ENCODE peak calls at places on chromosomes 12 and 14, in seven cellular contexts. T is cardiac muscle cell, E is pancreas, K is heart left ventricle, H is SK-N-SH, D is breast epithelium, X is A549. S is an unnamed sample.

GRCh38 chr14:106883218-106883692 is 1356.9 kb downstream of the TMEM121 start:
- DNase-seq in T (no peak), E (no peak), K (no peak), H (peak; percentile 27), D (no peak), X (no peak), S (peak; percentile 44)

GRCh38 chr12:124686001-124686884 is 118.8 kb upstream of the NCOR2 start:
- DNase-seq in T (no peak), E (no peak), K (no peak), H (no peak), D (no peak), X (peak; percentile 57), S (peak; percentile 57)

GRCh38 chr14:100834441-100835277 is 8.7 kb downstream of the MEG3 start:
- DNase-seq in T (no peak), E (no peak), K (no peak), H (no peak), D (no peak), X (no peak), S (no peak)

GRCh38 chr12:131830335-131831020 is 2.3 kb downstream of the MMP17 start:
- DNase-seq in T (peak; percentile 80), E (peak; percentile 56), K (peak; percentile 81), H (peak; percentile 87), D (peak; percentile 50), X (peak; percentile 58), S (peak; percentile 72)

GRCh38 chr12:46446645-46447044 is 74.1 kb upstream of the SLC38A2 start:
- DNase-seq in T (peak; percentile 28), E (no peak), K (no peak), H (no peak), D (no peak), X (no peak), S (peak; percentile 28)

GRCh38 chr14:51430600-51430999 is 190.6 kb downstream of the TMX1 start:
- DNase-seq in T (no peak), E (no peak), K (no peak), H (no peak), D (peak; percentile 47), X (no peak), S (peak; percentile 43)

GRCh38 chr12:130100634-130101033 is 61.6 kb upstream of the FZD10 start:
- DNase-seq in T (no peak), E (no peak), K (no peak), H (no peak), D (no peak), X (no peak), S (no peak)

GRCh38 chr12:108508243-108508642 is 6.8 kb upstream of the FICD start:
- DNase-seq in T (no peak), E (no peak), K (no peak), H (no peak), D (no peak), X (no peak), S (no peak)

GRCh38 chr14:58918066-58918465 is 270.4 kb upstream of the DAAM1 start:
- DNase-seq in T (no peak), E (no peak), K (no peak), H (no peak), D (no peak), X (no peak), S (no peak)

GRCh38 chr14:102579696-102580551 is 12.5 kb upstream of the RCOR1 start:
- DNase-seq in T (no peak), E (no peak), K (peak; percentile 34), H (peak; percentile 66), D (peak; percentile 33), X (no peak), S (peak; percentile 61)

GRCh38 chr12:42725839-42726238 is 136.3 kb upstream of the PRICKLE1 start:
- DNase-seq in T (no peak), E (no peak), K (no peak), H (no peak), D (no peak), X (no peak), S (no peak)

GRCh38 chr12:123142948-123143752 is 7.7 kb downstream of the PITPNM2 start:
- DNase-seq in T (peak; percentile 16), E (no peak), K (peak; percentile 48), H (no peak), D (no peak), X (no peak), S (no peak)

GRCh38 chr14:61177279-61178225 is 103.6 kb downstream of the TMEM30B start:
- DNase-seq in T (no peak), E (no peak), K (no peak), H (no peak), D (no peak), X (no peak), S (no peak)

GRCh38 chr12:12799163-12799920 is 13.8 kb upstream of the DDX47 start:
- DNase-seq in T (no peak), E (no peak), K (no peak), H (no peak), D (no peak), X (no peak), S (no peak)
- H3K4me1 ChIP-seq in T (no peaks in the 10 kb centered on the region), E (no peaks in the 10 kb centered on the region), K (peaks cover 14% of the 10 kb centered on the region), H (peaks cover 4% of the 10 kb centered on the region), D (no peaks in the 10 kb centered on the region), X (peaks cover 32% of the 10 kb centered on the region), S (peaks cover 7% of the 10 kb centered on the region)

GRCh38 chr14:96055753-96056508 is 16.8 kb downstream of the C14orf132 start:
- DNase-seq in T (no peak), E (no peak), K (no peak), H (no peak), D (no peak), X (no peak), S (no peak)
- H3K9me3 ChIP-seq in T (no peaks in the 10 kb centered on the region), E (no peaks in the 10 kb centered on the region), K (no peaks in the 10 kb centered on the region), H (no peaks in the 10 kb centered on the region), D (no peaks in the 10 kb centered on the region), X (no peaks in the 10 kb centered on the region), S (no peaks in the 10 kb centered on the region)

GRCh38 chr12:52872644-52873384 is 24.0 kb upstream of the KRT78 start:
- DNase-seq in T (no peak), E (no peak), K (no peak), H (no peak), D (no peak), X (no peak), S (no peak)
- H3K4me1 ChIP-seq in T (no peaks in the 10 kb centered on the region), E (no peaks in the 10 kb centered on the region), K (peaks cover 35% of the 10 kb centered on the region), H (peaks cover 10% of the 10 kb centered on the region), D (peaks cover 4% of the 10 kb centered on the region), X (peaks cover 92% of the 10 kb centered on the region), S (peaks cover 29% of the 10 kb centered on the region)

DNA sequence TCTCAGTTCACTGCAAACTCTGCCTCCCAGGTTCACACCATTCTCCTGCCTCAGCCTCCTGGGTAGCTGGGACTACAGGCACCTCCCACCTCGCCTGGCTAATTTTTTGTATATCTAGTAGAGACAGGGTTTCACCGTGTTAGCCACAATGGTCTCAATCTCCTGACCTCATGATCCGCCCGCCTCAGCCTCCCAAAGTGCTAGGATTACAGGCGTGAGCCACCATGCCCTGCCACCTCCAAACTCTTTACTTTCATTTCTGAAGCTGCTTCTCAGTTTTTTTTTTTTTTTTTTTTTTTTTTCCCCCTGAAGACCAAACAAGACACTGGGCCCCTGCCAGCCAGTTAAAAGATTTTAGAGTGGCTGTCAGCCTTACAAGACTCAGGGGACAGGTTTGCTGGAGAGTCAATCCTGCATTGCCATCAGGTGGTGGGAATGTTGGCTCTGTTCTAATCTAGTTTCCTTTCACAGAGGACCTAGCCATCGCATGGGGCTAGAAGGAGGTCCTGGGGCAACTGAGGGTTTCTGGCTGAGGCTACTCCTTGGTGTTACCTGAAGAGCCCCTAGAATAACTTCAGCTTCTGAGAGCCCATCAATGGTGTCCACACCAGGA is 37.4 kb upstream of the HIGD1C start:
- DNase-seq in T (no peak), E (no peak), K (no peak), H (no peak), D (no peak), X (no peak), S (no peak)
- H3K9me3 ChIP-seq in T (no peaks in the 10 kb centered on the region), E (no peaks in the 10 kb centered on the region), K (peaks cover 59% of the 10 kb centered on the region), H (no peaks in the 10 kb centered on the region), D (peaks cover 30% of the 10 kb centered on the region), X (no peaks in the 10 kb centered on the region), S (peaks cover 11% of the 10 kb centered on the region)

DNA sequence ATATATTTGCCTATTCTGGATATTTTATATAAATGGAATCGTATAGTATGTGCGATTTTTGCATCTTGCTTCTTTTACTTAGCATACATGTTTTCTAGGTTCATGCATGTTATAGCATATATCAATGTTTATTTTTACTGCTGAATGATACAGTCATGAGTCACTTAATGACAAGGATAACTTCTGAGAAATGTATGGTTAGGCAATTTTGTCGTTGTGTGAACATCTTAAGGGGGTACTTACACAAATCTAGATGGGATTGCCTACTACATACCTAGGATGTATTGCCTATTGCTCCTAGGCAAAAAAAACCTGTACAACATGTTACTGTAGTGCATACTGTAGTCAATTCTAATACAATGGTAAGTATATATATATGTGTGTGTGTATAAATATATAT is 8.8 kb downstream of the USP15 start:
- DNase-seq in T (no peak), E (no peak), K (no peak), H (no peak), D (no peak), X (no peak), S (no peak)
- H3K4me1 ChIP-seq in T (peaks cover 42% of the 10 kb centered on the region), E (peaks cover 23% of the 10 kb centered on the region), K (peaks cover 96% of the 10 kb centered on the region), H (no peaks in the 10 kb centered on the region), D (no peaks in the 10 kb centered on the region), X (peaks cover 27% of the 10 kb centered on the region), S (no peaks in the 10 kb centered on the region)